ENCODE peak calls at places on chromosomes 5 and 9, in six cellular contexts. E is pancreas; G is PC-9; C is HCT116; U is neural progenitor cell; W is CD8-positive, alpha-beta memory T cell. J is an unnamed sample. For H3K9me3, the result is how much of the 10 kb centered on the place peaks cover.

GRCh38 chr5:9544502-9545300 is 1.2 kb downstream of the SEMA5A start:
- DNase-seq in E (peak), G (peak), C (no peak), U (peak), W (no peak), J (peak)

GRCh38 chr5:136332213-136332612 is 33.1 kb downstream of the TRPC7 start:
- DNase-seq in E (no peak), G (no peak), C (no peak), U (no peak), W (no peak), J (no peak)

GRCh38 chr9:36148652-36149051 is 12.1 kb downstream of the GLIPR2 start:
- DNase-seq in E (peak), G (peak), C (no peak), U (no peak), W (peak), J (peak)

GRCh38 chr5:90438100-90438499 is 28.5 kb upstream of the CETN3 start:
- DNase-seq in E (no peak), G (no peak), C (no peak), U (no peak), W (no peak), J (no peak)

GRCh38 chr9:111016046-111017026 is 21.9 kb downstream of the LPAR1 start:
- DNase-seq in E (no peak), G (no peak), C (no peak), U (no peak), W (no peak), J (no peak)

GRCh38 chr9:136974834-136975535 is 2.3 kb upstream of the PTGDS start:
- DNase-seq in E (no peak), G (peak), C (no peak), U (no peak), W (no peak), J (no peak)

GRCh38 chr5:122492675-122493074 is 180.6 kb downstream of the SNCAIP start:
- DNase-seq in E (no peak), G (no peak), C (peak), U (peak), W (no peak), J (no peak)

GRCh38 chr9:137520614-137521404 is 29.4 kb downstream of the PNPLA7 start:
- DNase-seq in E (no peak), G (no peak), C (no peak), U (no peak), W (no peak), J (no peak)

GRCh38 chr9:71850996-71851395 is 60.0 kb downstream of the ABHD17B start:
- DNase-seq in E (no peak), G (no peak), C (no peak), U (no peak), W (no peak), J (no peak)

GRCh38 chr5:60287174-60287771 is 393.7 kb upstream of the PDE4D start:
- DNase-seq in E (peak), G (peak), C (peak), U (peak), W (no peak), J (no peak)

DNA sequence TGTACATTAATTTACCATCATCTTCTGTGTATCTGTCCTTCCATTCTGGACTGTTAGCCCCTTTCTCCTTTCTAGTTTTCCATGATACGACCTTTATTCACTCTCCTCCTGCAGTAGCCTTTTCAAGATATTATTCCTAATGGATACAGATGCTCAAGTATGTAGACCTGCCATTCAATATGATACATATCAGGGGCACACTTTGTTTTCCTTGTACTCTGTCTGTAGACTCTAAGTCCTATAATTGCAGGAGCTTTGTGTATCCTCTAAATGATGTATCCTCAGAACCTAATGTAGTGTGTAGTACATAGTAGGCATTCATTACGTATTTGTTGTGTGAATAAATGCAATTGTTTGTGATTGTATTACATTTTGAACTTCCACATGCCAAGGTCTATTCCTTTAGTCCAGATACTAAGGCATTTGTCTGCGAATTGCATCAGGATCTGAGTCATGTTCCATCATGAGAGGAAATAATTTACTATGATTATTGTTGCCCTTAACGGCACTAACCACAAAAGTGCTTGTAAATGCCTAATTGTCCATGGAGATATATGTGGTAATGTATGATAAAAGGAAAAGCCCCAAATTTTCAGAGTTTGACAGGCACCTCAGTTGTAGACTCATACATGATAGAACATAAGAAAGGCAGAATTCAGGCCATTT is 57.1 kb upstream of the IZUMO3 start:
- DNase-seq in E (no peak), G (no peak), C (no peak), U (no peak), W (no peak), J (no peak)
- H3K9me3 ChIP-seq in E (under half), G (under half), C (under half), U (under half), W (under half), J (under half)

GRCh38 chr5:80466669-80467485 is 21.0 kb upstream of the FAM151B start:
- DNase-seq in E (no peak), G (no peak), C (no peak), U (no peak), W (no peak), J (no peak)

GRCh38 chr5:80463269-80463668 is 24.6 kb upstream of the FAM151B start:
- DNase-seq in E (no peak), G (no peak), C (no peak), U (no peak), W (no peak), J (no peak)
- H3K9me3 ChIP-seq in E (under half), G (under half), C (under half), U (under half), W (under half), J (under half)

GRCh38 chr9:135284386-135285134 is 195.0 kb upstream of the PPP1R26 start:
- DNase-seq in E (peak), G (no peak), C (no peak), U (no peak), W (no peak), J (no peak)

GRCh38 chr9:135282808-135283207 is 195.3 kb downstream of the OLFM1 start:
- DNase-seq in E (peak), G (no peak), C (no peak), U (no peak), W (no peak), J (no peak)

GRCh38 chr9:135281661-135282000 is 194.2 kb downstream of the OLFM1 start:
- DNase-seq in E (no peak), G (no peak), C (no peak), U (no peak), W (no peak), J (no peak)

GRCh38 chr9:135282001-135282731 is 194.7 kb downstream of the OLFM1 start:
- DNase-seq in E (peak), G (peak), C (peak), U (no peak), W (no peak), J (no peak)

GRCh38 chr9:135283621-135284020 is 196.0 kb upstream of the PPP1R26 start:
- DNase-seq in E (peak), G (no peak), C (no peak), U (no peak), W (no peak), J (no peak)
- H3K9me3 ChIP-seq in E (under half), G (under half), C (under half), U (under half), W (under half), J (under half)

DNA sequence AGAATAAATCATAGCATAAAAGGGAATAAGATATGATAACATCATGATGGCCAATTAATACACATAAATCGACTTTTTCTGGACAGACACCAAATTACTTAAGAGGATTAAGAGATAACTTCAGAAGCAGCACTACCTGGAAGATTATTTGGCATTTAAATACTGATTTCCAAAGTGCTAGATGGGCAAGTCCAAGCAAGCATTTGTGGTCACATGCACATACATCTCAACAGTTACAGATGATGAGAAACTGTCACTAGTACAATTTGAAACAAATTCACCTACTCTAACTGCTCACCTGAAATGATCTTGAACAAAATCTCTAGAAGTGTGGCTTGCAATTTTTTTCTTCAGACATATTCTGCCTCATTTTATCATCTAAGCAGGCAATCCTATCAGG is 26.8 kb upstream of the RASGEF1C start:
- DNase-seq in E (no peak), G (no peak), C (no peak), U (no peak), W (no peak), J (no peak)
- H3K9me3 ChIP-seq in E (under half), G (under half), C (under half), U (under half), W (under half), J (under half)

GRCh38 chr5:3105581-3105980 is 354.1 kb upstream of the IRX2 start:
- DNase-seq in E (no peak), G (no peak), C (no peak), U (no peak), W (no peak), J (no peak)

GRCh38 chr5:3103241-3103855 is 351.9 kb upstream of the IRX2 start:
- DNase-seq in E (no peak), G (no peak), C (no peak), U (peak), W (no peak), J (no peak)

GRCh38 chr5:3107118-3107517 is 355.6 kb upstream of the IRX2 start:
- DNase-seq in E (no peak), G (no peak), C (no peak), U (no peak), W (no peak), J (no peak)

GRCh38 chr5:3104446-3105047 is 353.1 kb upstream of the IRX2 start:
- DNase-seq in E (no peak), G (no peak), C (no peak), U (peak), W (no peak), J (no peak)

DNA sequence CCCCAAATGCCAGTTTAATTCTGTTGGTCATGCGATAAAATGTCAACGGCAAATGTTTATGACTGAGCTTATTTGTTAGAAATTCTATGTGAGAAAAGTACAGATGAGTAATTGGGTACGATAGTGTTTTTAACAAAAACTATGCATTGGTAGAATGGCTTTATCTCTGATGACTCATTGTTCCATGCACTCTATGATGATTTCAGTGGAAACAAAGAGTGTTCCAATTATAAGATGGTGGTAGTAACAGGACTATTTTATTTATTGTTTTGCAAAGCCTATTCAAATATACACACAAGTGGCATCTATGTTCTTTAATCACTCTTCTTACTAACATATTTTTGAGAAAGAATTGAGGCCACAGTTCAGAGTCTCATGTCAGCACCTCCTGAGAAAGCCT is 353.7 kb upstream of the IRX2 start:
- DNase-seq in E (no peak), G (no peak), C (no peak), U (no peak), W (no peak), J (no peak)
- H3K9me3 ChIP-seq in E (under half), G (under half), C (under half), U (under half), W (under half), J (under half)

GRCh38 chr9:69519470-69520240 is 152.5 kb downstream of the APBA1 start:
- DNase-seq in E (no peak), G (no peak), C (no peak), U (no peak), W (no peak), J (no peak)
- H3K9me3 ChIP-seq in E (under half), G (under half), C (under half), U (under half), W (under half), J (under half)

GRCh38 chr5:141369994-141370848 is at the start of gene PCDHGB3:
- DNase-seq in E (no peak), G (peak), C (no peak), U (no peak), W (no peak), J (no peak)
- H3K9me3 ChIP-seq in E (under half), G (under half), C (under half), U (under half), W (under half), J (under half)

DNA sequence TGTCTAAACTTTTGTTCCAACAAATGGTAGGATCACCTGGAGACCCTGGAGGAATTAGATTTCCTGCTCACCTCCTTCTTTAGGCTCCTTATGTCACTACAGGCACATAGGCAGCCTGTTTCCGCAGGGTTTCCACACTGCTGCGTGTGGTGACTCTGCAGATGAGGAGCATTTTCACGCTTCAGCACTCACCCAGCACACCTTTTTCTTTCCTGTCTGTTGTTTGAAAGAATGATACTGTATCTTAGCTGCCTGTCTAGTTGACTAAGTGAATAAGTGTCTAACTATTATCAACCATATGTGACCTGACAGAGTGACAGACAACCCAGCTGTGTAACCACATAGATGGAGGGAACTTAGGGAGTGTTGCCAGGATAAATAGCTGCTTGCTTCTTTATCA is 36.1 kb downstream of the ZNF510 start:
- DNase-seq in E (no peak), G (no peak), C (no peak), U (no peak), W (no peak), J (no peak)
- H3K9me3 ChIP-seq in E (under half), G (under half), C (under half), U (under half), W (under half), J (under half)